ENCODE peak calls at places on chromosomes 4 and X, in four cellular contexts. L is B cell, M is HEK293T, G is GM23338. Y is an unnamed sample.
A peak's percentile ranks its signal among the peaks of the same experiment; 100 is the strongest.

GRCh38 chrX:63561425-63561824 is 210.3 kb upstream of the SPIN4 start:
- DNase-seq in G (no peak), M (no peak), L (no peak), Y (no peak)

GRCh38 chrX:100685997-100686305 is 42.0 kb downstream of the SRPX2 start:
- DNase-seq in G (no peak), L (no peak), M (no peak), Y (no peak)

GRCh38 chr4:55768291-55768690 is 51.3 kb upstream of the EXOC1L start:
- DNase-seq in G (peak; percentile 67), M (no peak), L (no peak), Y (no peak)

GRCh38 chr4:174198396-174199179 is 84.9 kb downstream of the FBXO8 start:
- DNase-seq in M (peak; percentile 28), L (no peak), G (no peak), Y (no peak)

GRCh38 chr4:150001815-150002214 is 76.4 kb upstream of the DCLK2 start:
- DNase-seq in G (no peak), L (no peak), M (no peak), Y (no peak)

GRCh38 chr4:38462659-38463058 is 201.3 kb upstream of the KLF3 start:
- DNase-seq in M (no peak), L (no peak), G (no peak), Y (no peak)

GRCh38 chr4:123616970-123617392 is 220.4 kb downstream of the SPRY1 start:
- DNase-seq in G (peak; percentile 42), M (peak; percentile 17), L (peak; percentile 27), Y (no peak)

GRCh38 chr4:85498068-85498733 is 23.3 kb downstream of the ARHGAP24 start:
- DNase-seq in L (peak; percentile 50), M (no peak), G (no peak), Y (peak; percentile 50)

GRCh38 chr4:119833611-119834010 is 205.0 kb upstream of the PDE5A start:
- DNase-seq in M (no peak), G (no peak), L (no peak), Y (no peak)

GRCh38 chr4:99998062-99998880 is 48.2 kb upstream of the H2AZ1 start:
- DNase-seq in L (no peak), G (peak; percentile 54), M (no peak), Y (peak; percentile 25)

GRCh38 chr4:37762294-37763163 is 64.0 kb upstream of the PGM2 start:
- DNase-seq in G (peak; percentile 56), L (no peak), M (no peak), Y (no peak)

Y was measured in GM13976.